ENCODE peak calls at places on chromosome 1, in six cellular contexts. L is SK-N-SH; A is left ventricle myocardium inferior; F is neural progenitor cell; Q is CD8-positive, alpha-beta T cell; W is skeletal muscle cell. U is an unnamed sample.

GRCh38 chr1:107963601-107964396 is 1.2 kb downstream of the VAV3 start:
- DNase-seq in L (peak; percentile 23), A (peak; percentile 17), F (peak; percentile 41), Q (peak; percentile 8), W (no peak), U (peak; percentile 69)

GRCh38 chr1:215287362-215287761 is 204.8 kb downstream of the KCNK2 start:
- DNase-seq in L (no peak), A (no peak), F (no peak), Q (no peak), W (no peak), U (no peak)

GRCh38 chr1:209155556-209155955 is 428.0 kb upstream of the CAMK1G start:
- DNase-seq in L (no peak), A (no peak), F (peak; percentile 77), Q (no peak), W (no peak), U (no peak)

GRCh38 chr1:8315573-8316475 is 2.1 kb upstream of the SLC45A1 start:
- DNase-seq in L (peak; percentile 47), A (no peak), F (peak; percentile 48), Q (no peak), W (no peak), U (no peak)

GRCh38 chr1:186884266-186884665 is 55.5 kb downstream of the PLA2G4A start:
- DNase-seq in L (no peak), A (no peak), F (no peak), Q (no peak), W (no peak), U (no peak)

GRCh38 chr1:29156543-29157268 is 25.0 kb downstream of the SRSF4 start:
- DNase-seq in L (no peak), A (no peak), F (no peak), Q (no peak), W (no peak), U (no peak)

GRCh38 chr1:226827458-226827857 is 43.0 kb upstream of the PSEN2 start:
- DNase-seq in L (no peak), A (peak; percentile 73), F (no peak), Q (no peak), W (no peak), U (no peak)

GRCh38 chr1:163147019-163147418 is 55.7 kb downstream of the RGS5 start:
- DNase-seq in L (peak; percentile 47), A (no peak), F (no peak), Q (no peak), W (no peak), U (no peak)

GRCh38 chr1:47616036-47616435 is 178.2 kb downstream of the FOXD2 start:
- DNase-seq in L (no peak), A (no peak), F (no peak), Q (no peak), W (no peak), U (no peak)

GRCh38 chr1:67572594-67573221 is 112.3 kb upstream of the GADD45A start:
- DNase-seq in L (no peak), A (peak; percentile 53), F (no peak), Q (no peak), W (no peak), U (no peak)

GRCh38 chr1:164456272-164456671 is 102.7 kb upstream of the PBX1 start:
- DNase-seq in L (no peak), A (no peak), F (no peak), Q (no peak), W (no peak), U (no peak)

GRCh38 chr1:195590649-195591048 is 1017.6 kb downstream of the KCNT2 start:
- DNase-seq in L (no peak), A (no peak), F (no peak), Q (no peak), W (no peak), U (no peak)

GRCh38 chr1:183562701-183563100 is 27.6 kb downstream of the NCF2 start:
- DNase-seq in L (no peak), A (no peak), F (no peak), Q (no peak), W (no peak), U (no peak)

GRCh38 chr1:190747643-190748186 is 270.1 kb upstream of the BRINP3 start:
- DNase-seq in L (no peak), A (no peak), F (no peak), Q (no peak), W (peak; percentile 49), U (no peak)

GRCh38 chr1:154736840-154737239 is 128.9 kb upstream of the ADAR start:
- DNase-seq in L (no peak), A (no peak), F (no peak), Q (no peak), W (no peak), U (no peak)

GRCh38 chr1:91827094-91828006 is 58.6 kb downstream of the TGFBR3 start:
- DNase-seq in L (no peak), A (peak; percentile 73), F (no peak), Q (no peak), W (no peak), U (no peak)

GRCh38 chr1:56461158-56462127 is 117.9 kb downstream of the PLPP3 start:
- DNase-seq in L (no peak), A (no peak), F (peak; percentile 50), Q (no peak), W (no peak), U (no peak)

GRCh38 chr1:194103516-194104246 is 917.3 kb upstream of the B3GALT2 start:
- DNase-seq in L (no peak), A (no peak), F (no peak), Q (no peak), W (no peak), U (no peak)

GRCh38 chr1:58764294-58764978 is 19.4 kb downstream of the JUN start:
- DNase-seq in L (no peak), A (no peak), F (no peak), Q (no peak), W (peak; percentile 78), U (no peak)

GRCh38 chr1:204868340-204868700 is 2.3 kb upstream of the NFASC start:
- DNase-seq in L (no peak), A (peak; percentile 46), F (no peak), Q (no peak), W (no peak), U (no peak)

GRCh38 chr1:36971832-36972231 is 62.5 kb downstream of the GRIK3 start:
- DNase-seq in L (no peak), A (no peak), F (no peak), Q (no peak), W (no peak), U (no peak)

GRCh38 chr1:190022709-190023108 is 455.0 kb downstream of the BRINP3 start:
- DNase-seq in L (no peak), A (no peak), F (no peak), Q (no peak), W (peak; percentile 23), U (no peak)

GRCh38 chr1:221739018-221739676 is 2.7 kb downstream of the DUSP10 start:
- DNase-seq in L (no peak), A (no peak), F (no peak), Q (no peak), W (no peak), U (no peak)

GRCh38 chr1:27179373-27179772 is 24.4 kb upstream of the SLC9A1 start:
- DNase-seq in L (no peak), A (no peak), F (no peak), Q (no peak), W (no peak), U (no peak)

GRCh38 chr1:112923956-112924349 is 32.0 kb downstream of the SLC16A1 start:
- DNase-seq in L (no peak), A (no peak), F (no peak), Q (no peak), W (no peak), U (no peak)

GRCh38 chr1:91912267-91912666 is 26.3 kb upstream of the TGFBR3 start:
- DNase-seq in L (no peak), A (no peak), F (no peak), Q (no peak), W (no peak), U (no peak)

GRCh38 chr1:10051656-10052055 is 18.9 kb downstream of the UBE4B start:
- DNase-seq in L (no peak), A (no peak), F (no peak), Q (no peak), W (no peak), U (no peak)

GRCh38 chr1:26959722-26960624 is at the start of gene KDF1:
- DNase-seq in L (peak; percentile 64), A (no peak), F (peak; percentile 69), Q (peak; percentile 27), W (no peak), U (no peak)

GRCh38 chr1:155277896-155278688 is 829 bp downstream of the HCN3 start:
- DNase-seq in L (peak; percentile 80), A (peak; percentile 50), F (peak; percentile 91), Q (peak; percentile 48), W (no peak), U (peak; percentile 77)

GRCh38 chr1:153535664-153536585 is at the start of gene S100A6:
- DNase-seq in L (peak; percentile 85), A (peak; percentile 87), F (no peak), Q (peak; percentile 66), W (peak; percentile 50), U (no peak)

GRCh38 chr1:47911424-47911823 is 85.8 kb downstream of the TRABD2B start:
- DNase-seq in L (no peak), A (no peak), F (no peak), Q (no peak), W (no peak), U (no peak)

GRCh38 chr1:35795295-35795694 is 12.5 kb upstream of the AGO4 start:
- DNase-seq in L (no peak), A (no peak), F (no peak), Q (no peak), W (no peak), U (no peak)

GRCh38 chr1:35797380-35797779 is 10.4 kb upstream of the AGO4 start:
- DNase-seq in L (no peak), A (no peak), F (no peak), Q (no peak), W (no peak), U (no peak)
- H3K4me3 ChIP-seq in L (no peak overlapping the region), A (no peak overlapping the region), F (no peak overlapping the region), Q (no peak overlapping the region), W (no peak overlapping the region), U (no peak overlapping the region)

GRCh38 chr1:11920239-11920903 is 5.9 kb downstream of the KIAA2013 start:
- DNase-seq in L (no peak), A (no peak), F (no peak), Q (no peak), W (no peak), U (no peak)
- H3K4me3 ChIP-seq in L (no peak overlapping the region), A (no peak overlapping the region), F (no peak overlapping the region), Q (no peak overlapping the region), W (no peak overlapping the region), U (no peak overlapping the region)

GRCh38 chr1:96096138-96097011 is 625.2 kb upstream of the PTBP2 start:
- DNase-seq in L (peak; percentile 32), A (no peak), F (no peak), Q (no peak), W (no peak), U (no peak)
- H3K4me3 ChIP-seq in L (no peak overlapping the region), A (no peak overlapping the region), F (no peak overlapping the region), Q (no peak overlapping the region), W (no peak overlapping the region), U (no peak overlapping the region)

DNA sequence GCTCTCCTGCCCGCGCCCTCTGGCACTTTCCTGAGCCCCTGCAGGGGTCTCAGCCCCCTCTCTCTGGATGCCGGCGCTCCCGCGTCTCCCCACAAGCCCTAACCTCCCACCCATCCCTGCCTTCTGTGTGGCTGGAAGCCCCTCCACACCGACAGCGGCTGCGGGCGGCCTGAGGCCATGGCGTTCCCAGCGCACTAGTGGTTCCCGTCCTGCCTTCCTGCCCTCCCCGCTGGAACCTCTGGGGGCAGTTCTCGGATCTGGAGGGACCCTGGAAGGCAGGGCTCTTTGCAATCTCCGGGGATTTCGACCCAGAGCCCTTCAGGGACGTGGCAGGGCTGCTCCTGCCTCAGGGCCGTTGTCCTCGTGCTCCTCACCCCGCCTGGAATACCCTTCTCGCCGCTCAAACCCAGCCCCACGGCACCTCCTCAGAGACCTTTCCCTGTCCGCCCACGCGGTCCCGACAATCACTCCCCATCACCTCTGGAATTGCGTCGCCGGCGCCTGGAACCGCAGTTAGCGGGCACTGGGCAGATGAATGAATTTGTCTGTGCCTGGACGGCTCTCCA is 493 bp upstream of the ESPN start:
- DNase-seq in L (peak; percentile 73), A (no peak), F (peak; percentile 52), Q (no peak), W (no peak), U (no peak)
- H3K4me3 ChIP-seq in L (no peak overlapping the region), A (peak overlapping the region; percentile 7), F (peak overlapping the region; percentile 3), Q (peak overlapping the region; percentile 46), W (no peak overlapping the region), U (no peak overlapping the region)